ENCODE peak calls at places on chromosomes 16 and 17, in eight cellular contexts. D is CD8-positive, alpha-beta T cell; O is esophagus squamous epithelium; K is A549; C is colonic mucosa; W is heart right ventricle; U is natural killer cell; A is ovary. B is an unnamed sample.

GRCh38 chr17:7183433-7184090 is 4.4 kb upstream of the ASGR1 start:
- DNase-seq in D (no peak), O (no peak), K (no peak), C (no peak), W (no peak), U (no peak), A (no peak), B (no peak)

GRCh38 chr16:84518804-84519341 is 14.4 kb upstream of the MEAK7 start:
- DNase-seq in D (peak), O (no peak), K (no peak), C (peak), W (no peak), U (peak), A (no peak), B (no peak)

GRCh38 chr17:77488531-77489238 is 347.9 kb downstream of the SEC14L1 start:
- DNase-seq in D (peak), O (no peak), K (no peak), C (no peak), W (no peak), U (no peak), A (no peak), B (no peak)

GRCh38 chr16:1781758-1782407 is 488 bp downstream of the SPSB3 start:
- DNase-seq in D (peak), O (no peak), K (peak), C (peak), W (no peak), U (peak), A (peak), B (no peak)

GRCh38 chr17:48757524-48757961 is 29.0 kb upstream of the HOXB13 start:
- DNase-seq in D (no peak), O (no peak), K (no peak), C (peak), W (no peak), U (no peak), A (no peak), B (no peak)

GRCh38 chr16:13390093-13390985 is 488.9 kb downstream of the SHISA9 start:
- DNase-seq in D (no peak), O (no peak), K (no peak), C (no peak), W (no peak), U (no peak), A (no peak), B (no peak)

GRCh38 chr16:10888320-10888937 is 11.4 kb downstream of the CIITA start:
- DNase-seq in D (no peak), O (no peak), K (no peak), C (no peak), W (no peak), U (no peak), A (no peak), B (no peak)

GRCh38 chr16:88338111-88338510 is 44.6 kb upstream of the ZNF469 start:
- DNase-seq in D (no peak), O (no peak), K (no peak), C (no peak), W (no peak), U (no peak), A (no peak), B (no peak)

GRCh38 chr16:49495151-49495566 is 121.6 kb downstream of the C16orf78 start:
- DNase-seq in D (no peak), O (no peak), K (no peak), C (no peak), W (no peak), U (no peak), A (no peak), B (no peak)

GRCh38 chr16:67021321-67021720 is 7.6 kb upstream of the CBFB start:
- DNase-seq in D (no peak), O (no peak), K (no peak), C (no peak), W (no peak), U (no peak), A (no peak), B (no peak)

GRCh38 chr16:11257131-11257938 is 1.3 kb upstream of the SOCS1 start:
- DNase-seq in D (peak), O (no peak), K (peak), C (peak), W (peak), U (peak), A (peak), B (peak)

GRCh38 chr17:11363575-11363974 is 122.6 kb downstream of the SHISA6 start:
- DNase-seq in D (no peak), O (no peak), K (no peak), C (no peak), W (no peak), U (no peak), A (no peak), B (no peak)

GRCh38 chr16:2710711-2711231 is 9.3 kb downstream of the PRSS27 start:
- DNase-seq in D (no peak), O (no peak), K (no peak), C (no peak), W (no peak), U (no peak), A (no peak), B (no peak)

GRCh38 chr17:72119963-72120877 is 600 bp upstream of the SOX9 start:
- DNase-seq in D (no peak), O (no peak), K (peak), C (peak), W (peak), U (no peak), A (no peak), B (no peak)

GRCh38 chr17:68319420-68320162 is 28.3 kb downstream of the ARSG start:
- DNase-seq in D (no peak), O (no peak), K (no peak), C (no peak), W (no peak), U (no peak), A (no peak), B (no peak)

GRCh38 chr16:63617047-63617989 is 1504.5 kb downstream of the CDH11 start:
- DNase-seq in D (no peak), O (no peak), K (no peak), C (peak), W (peak), U (no peak), A (no peak), B (no peak)

GRCh38 chr16:15055141-15056053 is 477 bp downstream of the NTAN1 start:
- DNase-seq in D (peak), O (no peak), K (peak), C (peak), W (peak), U (no peak), A (no peak), B (no peak)

DNA sequence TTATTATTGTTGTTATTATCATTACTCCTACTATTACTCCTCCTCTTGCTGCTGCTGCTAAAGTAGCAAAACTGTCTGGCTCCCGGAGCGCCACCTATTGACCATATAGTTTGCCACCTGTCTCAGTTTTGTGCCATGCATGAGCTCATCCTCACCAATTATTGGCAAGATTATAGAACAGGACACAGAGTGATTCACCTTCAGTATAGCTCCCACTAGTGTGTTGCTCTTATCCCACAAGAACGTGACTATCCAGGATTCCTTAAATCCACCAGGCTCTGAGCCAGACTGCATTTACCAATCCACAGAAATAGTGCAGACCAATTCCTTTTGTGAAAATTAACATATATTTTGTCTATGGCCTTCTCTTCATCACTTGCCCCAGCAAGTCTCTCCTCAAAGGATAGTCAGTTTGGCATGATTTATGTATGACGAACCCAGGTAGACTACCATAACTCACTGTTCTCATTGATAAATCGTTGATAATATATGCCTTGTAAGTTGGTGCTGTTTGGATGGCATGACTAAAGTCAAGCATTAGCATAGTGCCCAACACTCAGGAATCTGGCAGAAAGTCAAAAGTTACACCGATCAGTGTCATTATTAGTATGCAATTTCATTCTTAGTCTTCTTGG is 405.5 kb upstream of the HSBP1 start:
- DNase-seq in D (no peak), O (no peak), K (no peak), C (no peak), W (no peak), U (no peak), A (no peak), B (no peak)
- TF ChIP-seq CTCF in D (no peak), O (no peak), K (no peak), C (no peak), W (no peak), U (no peak), A (no peak), B (no peak)

DNA sequence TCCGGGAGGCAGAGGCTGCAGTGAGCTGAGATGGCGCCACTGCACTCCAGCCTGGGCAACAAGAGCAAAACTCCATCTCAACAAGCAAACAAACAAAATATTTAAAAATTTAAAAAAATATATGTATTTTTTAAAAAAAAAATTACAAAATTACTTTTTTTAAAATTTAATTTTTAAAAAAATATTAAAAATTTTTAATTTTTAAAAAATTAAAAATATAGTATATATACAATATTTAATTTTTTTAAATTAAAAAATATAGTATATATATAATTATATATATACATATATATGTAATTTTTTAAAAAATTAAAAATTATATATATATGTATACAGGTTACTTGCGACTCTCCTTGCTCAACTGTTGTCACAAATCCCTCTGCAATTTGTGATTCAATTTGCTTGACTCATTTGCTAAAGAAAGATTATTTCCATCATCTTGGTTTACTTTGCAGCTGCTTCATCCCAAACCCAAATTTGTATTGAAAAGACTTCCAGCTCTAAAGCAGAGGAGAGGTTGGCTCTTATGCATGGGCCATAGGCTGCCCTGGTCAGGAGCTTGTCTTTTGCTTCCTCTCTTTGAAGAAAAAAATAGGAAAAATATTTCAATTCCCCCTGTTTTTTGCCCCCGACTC is 247.4 kb upstream of the IRX3 start:
- DNase-seq in D (no peak), O (no peak), K (no peak), C (no peak), W (no peak), U (no peak), A (no peak), B (no peak)
- TF ChIP-seq CTCF in D (no peak), O (no peak), K (no peak), C (no peak), W (no peak), U (no peak), A (no peak), B (no peak)

GRCh38 chr16:31079342-31079944 is 5.2 kb downstream of the ZNF646 start:
- DNase-seq in D (no peak), O (no peak), K (no peak), C (no peak), W (no peak), U (no peak), A (no peak), B (no peak)
- TF ChIP-seq CTCF in D (no peak), O (no peak), K (no peak), C (no peak), W (no peak), U (no peak), A (no peak), B (no peak)

GRCh38 chr17:78986048-78986648 is 6.4 kb upstream of the LGALS3BP start:
- DNase-seq in D (peak), O (no peak), K (no peak), C (peak), W (peak), U (no peak), A (no peak), B (no peak)
- TF ChIP-seq CTCF in D (peak), O (peak), K (no peak), C (no peak), W (peak), U (no peak), A (peak), B (no peak)